ENCODE peak calls at places on chromosomes 5 and 9, in four cellular contexts. F is mesenchymal stem cell; N is tibial nerve; A is CD4-positive, CD25-positive, alpha-beta regulatory T cell. U is an unnamed sample. For H3K4me1, the result is how much of the 10 kb centered on the place peaks cover.

GRCh38 chr5:179261301-179262125 is 83.7 kb downstream of the ADAMTS2 start:
- DNase-seq in F (peak), N (no peak), A (no peak), U (no peak)

GRCh38 chr5:26553079-26553478 is 485.3 kb downstream of the CDH9 start:
- DNase-seq in A (no peak), F (no peak), N (no peak), U (no peak)

GRCh38 chr9:113545068-113545467 is 81.5 kb downstream of the RGS3 start:
- DNase-seq in N (no peak), F (no peak), A (no peak), U (no peak)

GRCh38 chr5:132059043-132059695 is 1.3 kb upstream of the IL3 start:
- DNase-seq in F (no peak), N (no peak), A (peak), U (peak)

GRCh38 chr9:34382879-34383278 is 6.2 kb upstream of the MYORG start:
- DNase-seq in F (no peak), N (no peak), A (no peak), U (no peak)

GRCh38 chr5:117769877-117770276 is 1195.3 kb upstream of the SEMA6A start:
- DNase-seq in F (no peak), N (no peak), A (no peak), U (no peak)

GRCh38 chr5:43309657-43310056 is 3.6 kb downstream of the HMGCS1 start:
- DNase-seq in F (no peak), A (no peak), N (no peak), U (no peak)

GRCh38 chr5:38469707-38470267 is 86.7 kb downstream of the LIFR start:
- DNase-seq in F (no peak), A (no peak), N (no peak), U (no peak)

GRCh38 chr5:132257131-132258101 is at the start of gene PDLIM4:
- DNase-seq in F (peak), N (no peak), A (no peak), U (no peak)

GRCh38 chr5:72134226-72134625 is 27.0 kb downstream of the MAP1B start:
- DNase-seq in A (no peak), F (no peak), N (no peak), U (no peak)

GRCh38 chr5:124979174-124979573 is 232.7 kb upstream of the ZNF608 start:
- DNase-seq in N (no peak), F (peak), A (no peak), U (no peak)

GRCh38 chr9:38079410-38080105 is 10.5 kb upstream of the SHB start:
- DNase-seq in A (no peak), N (no peak), F (no peak), U (no peak)

GRCh38 chr9:114811301-114811700 is 5.5 kb upstream of the TNFSF15 start:
- DNase-seq in A (no peak), N (no peak), F (no peak), U (no peak)

GRCh38 chr9:77132991-77133390 is 44.3 kb upstream of the VPS13A start:
- DNase-seq in N (no peak), A (no peak), F (no peak), U (no peak)

GRCh38 chr9:76528056-76528455 is 69.1 kb downstream of the GCNT1 start:
- DNase-seq in A (no peak), F (no peak), N (no peak), U (no peak)

GRCh38 chr9:135082536-135082935 is 4.9 kb upstream of the OLFM1 start:
- DNase-seq in F (no peak), A (no peak), N (no peak), U (no peak)

GRCh38 chr5:118611332-118611945 is 376.9 kb downstream of the DTWD2 start:
- DNase-seq in A (no peak), N (no peak), F (peak), U (no peak)

GRCh38 chr5:157563373-157564148 is 12.0 kb downstream of the ADAM19 start:
- DNase-seq in N (no peak), A (no peak), F (peak), U (no peak)

GRCh38 chr5:179437341-179438001 is 92.2 kb upstream of the ADAMTS2 start:
- DNase-seq in N (no peak), A (no peak), F (no peak), U (no peak)

GRCh38 chr5:81852277-81853004 is 101.5 kb upstream of the SSBP2 start:
- DNase-seq in N (no peak), A (peak), F (peak), U (no peak)

GRCh38 chr9:129568560-129569505 is 52.1 kb downstream of the C9orf50 start:
- DNase-seq in A (no peak), N (no peak), F (no peak), U (no peak)

GRCh38 chr9:5428794-5429528 is 8.8 kb downstream of the PLGRKT start:
- DNase-seq in F (no peak), A (no peak), N (no peak), U (no peak)

GRCh38 chr5:156367602-156368001 is 40.6 kb downstream of the SGCD start:
- DNase-seq in A (no peak), N (no peak), F (peak), U (no peak)

GRCh38 chr9:136694163-136694864 is 7.1 kb upstream of the AGPAT2 start:
- DNase-seq in N (peak), A (no peak), F (peak), U (peak)

GRCh38 chr9:110156902-110157301 is 51.1 kb downstream of the C9orf152 start:
- DNase-seq in F (peak), N (peak), A (peak), U (peak)

GRCh38 chr9:93461810-93462209 is 8.4 kb upstream of the FAM120AOS start:
- DNase-seq in A (no peak), N (no peak), F (no peak), U (no peak)

GRCh38 chr9:123081824-123082223 is 48.4 kb downstream of the GPR21 start:
- DNase-seq in F (peak), A (peak), N (no peak), U (no peak)

GRCh38 chr9:91820949-91821880 is 128.8 kb downstream of the ROR2 start:
- DNase-seq in A (no peak), N (no peak), F (no peak), U (no peak)

GRCh38 chr9:124164800-124165199 is 92.9 kb upstream of the NEK6 start:
- DNase-seq in N (peak), F (no peak), A (no peak), U (no peak)

GRCh38 chr5:104177651-104178050 is 615.1 kb upstream of the NUDT12 start:
- DNase-seq in N (no peak), F (no peak), A (no peak), U (no peak)

GRCh38 chr5:146461319-146461718 is 14.2 kb downstream of the TCERG1 start:
- DNase-seq in A (no peak), F (peak), N (no peak), U (no peak)

GRCh38 chr5:162132348-162132747 is 64.8 kb downstream of the GABRG2 start:
- DNase-seq in F (no peak), N (no peak), A (no peak), U (no peak)

GRCh38 chr9:83639266-83639665 is 16.3 kb downstream of the IDNK start:
- DNase-seq in A (no peak), N (no peak), F (no peak), U (no peak)

GRCh38 chr9:93304574-93305496 is 120.9 kb downstream of the WNK2 start:
- DNase-seq in F (peak), N (peak), A (peak), U (no peak)

GRCh38 chr9:82090041-82090440 is 101.5 kb downstream of the SPATA31D1 start:
- DNase-seq in N (no peak), A (no peak), F (no peak), U (no peak)
- H3K4me1 ChIP-seq in N (under half), A (under half), F (under half), U (under half)

GRCh38 chr9:128213746-128214497 is 10.7 kb downstream of the DNM1 start:
- DNase-seq in F (no peak), A (no peak), N (no peak), U (no peak)
- H3K4me1 ChIP-seq in F (half or more), A (under half), N (under half), U (under half)

GRCh38 chr5:88831856-88832255 is 51.1 kb downstream of the MEF2C start:
- DNase-seq in A (no peak), F (no peak), N (no peak), U (no peak)

GRCh38 chr5:88836195-88836838 is 46.7 kb downstream of the MEF2C start:
- DNase-seq in A (no peak), N (no peak), F (peak), U (no peak)

GRCh38 chr5:88833371-88834107 is 49.4 kb downstream of the MEF2C start:
- DNase-seq in N (no peak), A (peak), F (peak), U (no peak)

GRCh38 chr5:88834108-88834462 is 48.9 kb downstream of the MEF2C start:
- DNase-seq in N (no peak), A (no peak), F (no peak), U (no peak)

DNA sequence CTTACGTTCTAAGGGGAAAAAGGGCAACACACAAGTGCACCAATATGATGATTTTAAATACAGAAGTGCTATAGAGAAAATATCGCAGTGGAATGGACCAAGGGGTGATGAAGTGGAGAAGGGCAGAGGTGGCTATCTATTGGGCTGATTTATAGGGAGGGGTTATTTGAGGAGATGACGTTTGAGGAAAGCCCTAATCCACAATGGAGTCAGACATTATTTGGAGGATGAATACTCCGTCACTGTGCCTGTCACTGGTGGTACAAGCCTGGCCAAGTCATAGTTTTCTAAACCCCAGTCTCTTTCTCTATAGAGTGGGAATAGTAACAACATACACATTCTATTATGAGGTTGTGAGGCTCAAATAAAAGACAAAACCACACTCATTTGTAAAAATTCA is 48.5 kb downstream of the MEF2C start:
- DNase-seq in A (no peak), N (no peak), F (no peak), U (no peak)
- H3K4me1 ChIP-seq in A (under half), N (under half), F (under half), U (under half)

GRCh38 chr5:6943749-6944148 is 230.5 kb downstream of the TENT4A start:
- DNase-seq in N (no peak), A (no peak), F (no peak), U (no peak)

GRCh38 chr5:6937675-6938074 is 224.4 kb downstream of the TENT4A start:
- DNase-seq in F (no peak), A (no peak), N (no peak), U (no peak)

GRCh38 chr5:6943197-6943596 is 230.0 kb downstream of the TENT4A start:
- DNase-seq in F (no peak), A (no peak), N (no peak), U (no peak)

GRCh38 chr5:6941635-6942034 is 228.4 kb downstream of the TENT4A start:
- DNase-seq in N (no peak), A (no peak), F (no peak), U (no peak)
- H3K4me1 ChIP-seq in N (under half), A (under half), F (under half), U (under half)